ENCODE peak calls at places on chromosomes 12 and 14, in four cellular contexts. One of them, this sample, is unnamed.

GRCh38 chr12:130619378-130619970 is 96.6 kb downstream of the RIMBP2 start:
- DNase-seq in DND-41: no peak
- DNase-seq in H54: no peak
- DNase-seq in stimulated activated effector memory CD8-positive, alpha-beta T cell treated with anti-CD3 and anti-CD28 coated beads, Interleukin-12 subunit alpha, Interleukin-12 subunit beta, amount 100 ng/mL, for 72 hours: no peak
- DNase-seq in this sample: no peak

GRCh38 chr14:34072921-34073320 is 122.0 kb upstream of the EGLN3 start:
- DNase-seq in DND-41: no peak
- DNase-seq in stimulated activated effector memory CD8-positive, alpha-beta T cell treated with anti-CD3 and anti-CD28 coated beads, Interleukin-12 subunit alpha, Interleukin-12 subunit beta, amount 100 ng/mL, for 72 hours: no peak
- DNase-seq in H54: no peak
- DNase-seq in this sample: no peak

GRCh38 chr14:50603565-50603964 is 43.6 kb downstream of the ATL1 start:
- DNase-seq in DND-41: no peak
- DNase-seq in stimulated activated effector memory CD8-positive, alpha-beta T cell treated with anti-CD3 and anti-CD28 coated beads, Interleukin-12 subunit alpha, Interleukin-12 subunit beta, amount 100 ng/mL, for 72 hours: no peak
- DNase-seq in H54: no peak
- DNase-seq in this sample: no peak

GRCh38 chr12:26642361-26642760 is 190.6 kb downstream of the ITPR2 start:
- DNase-seq in stimulated activated effector memory CD8-positive, alpha-beta T cell treated with anti-CD3 and anti-CD28 coated beads, Interleukin-12 subunit alpha, Interleukin-12 subunit beta, amount 100 ng/mL, for 72 hours: no peak
- DNase-seq in DND-41: no peak
- DNase-seq in H54: no peak
- DNase-seq in this sample: no peak

GRCh38 chr14:69741055-69741454 is 25.9 kb upstream of the SRSF5 start:
- DNase-seq in stimulated activated effector memory CD8-positive, alpha-beta T cell treated with anti-CD3 and anti-CD28 coated beads, Interleukin-12 subunit alpha, Interleukin-12 subunit beta, amount 100 ng/mL, for 72 hours: no peak
- DNase-seq in DND-41: no peak
- DNase-seq in H54: no peak
- DNase-seq in this sample: no peak

GRCh38 chr12:2488131-2488530 is 306.6 kb upstream of the FKBP4 start:
- DNase-seq in stimulated activated effector memory CD8-positive, alpha-beta T cell treated with anti-CD3 and anti-CD28 coated beads, Interleukin-12 subunit alpha, Interleukin-12 subunit beta, amount 100 ng/mL, for 72 hours: no peak
- DNase-seq in H54: no peak
- DNase-seq in DND-41: no peak
- DNase-seq in this sample: no peak

GRCh38 chr12:124571556-124571955 is 4.1 kb upstream of the NCOR2 start:
- DNase-seq in H54: no peak
- DNase-seq in DND-41: no peak
- DNase-seq in stimulated activated effector memory CD8-positive, alpha-beta T cell treated with anti-CD3 and anti-CD28 coated beads, Interleukin-12 subunit alpha, Interleukin-12 subunit beta, amount 100 ng/mL, for 72 hours: no peak
- DNase-seq in this sample: no peak

GRCh38 chr12:30959778-30960177 is 33.2 kb downstream of the TSPAN11 start:
- DNase-seq in H54: no peak
- DNase-seq in DND-41: no peak
- DNase-seq in stimulated activated effector memory CD8-positive, alpha-beta T cell treated with anti-CD3 and anti-CD28 coated beads, Interleukin-12 subunit alpha, Interleukin-12 subunit beta, amount 100 ng/mL, for 72 hours: no peak
- DNase-seq in this sample: no peak

GRCh38 chr12:16585781-16586180 is 20.2 kb downstream of the LMO3 start:
- DNase-seq in stimulated activated effector memory CD8-positive, alpha-beta T cell treated with anti-CD3 and anti-CD28 coated beads, Interleukin-12 subunit alpha, Interleukin-12 subunit beta, amount 100 ng/mL, for 72 hours: no peak
- DNase-seq in H54: no peak
- DNase-seq in DND-41: no peak
- DNase-seq in this sample: no peak

GRCh38 chr12:109821968-109822367 is 11.2 kb downstream of the TRPV4 start:
- DNase-seq in stimulated activated effector memory CD8-positive, alpha-beta T cell treated with anti-CD3 and anti-CD28 coated beads, Interleukin-12 subunit alpha, Interleukin-12 subunit beta, amount 100 ng/mL, for 72 hours: no peak
- DNase-seq in DND-41: no peak
- DNase-seq in H54: no peak
- DNase-seq in this sample: no peak

GRCh38 chr12:40170593-40170992 is 54.2 kb upstream of the LRRK2 start:
- DNase-seq in stimulated activated effector memory CD8-positive, alpha-beta T cell treated with anti-CD3 and anti-CD28 coated beads, Interleukin-12 subunit alpha, Interleukin-12 subunit beta, amount 100 ng/mL, for 72 hours: no peak
- DNase-seq in DND-41: no peak
- DNase-seq in H54: no peak
- DNase-seq in this sample: no peak

GRCh38 chr14:23052182-23052623 is 5.1 kb downstream of the CDH24 start:
- DNase-seq in stimulated activated effector memory CD8-positive, alpha-beta T cell treated with anti-CD3 and anti-CD28 coated beads, Interleukin-12 subunit alpha, Interleukin-12 subunit beta, amount 100 ng/mL, for 72 hours: no peak
- DNase-seq in H54: no peak
- DNase-seq in DND-41: no peak
- DNase-seq in this sample: no peak

GRCh38 chr14:52850520-52850919 is 59.1 kb upstream of the GNPNAT1 start:
- DNase-seq in DND-41: no peak
- DNase-seq in H54: no peak
- DNase-seq in stimulated activated effector memory CD8-positive, alpha-beta T cell treated with anti-CD3 and anti-CD28 coated beads, Interleukin-12 subunit alpha, Interleukin-12 subunit beta, amount 100 ng/mL, for 72 hours: no peak
- DNase-seq in this sample: no peak

GRCh38 chr12:108156717-108157116 is 27.6 kb downstream of the WSCD2 start:
- DNase-seq in stimulated activated effector memory CD8-positive, alpha-beta T cell treated with anti-CD3 and anti-CD28 coated beads, Interleukin-12 subunit alpha, Interleukin-12 subunit beta, amount 100 ng/mL, for 72 hours: no peak
- DNase-seq in H54: no peak
- DNase-seq in DND-41: no peak
- DNase-seq in this sample: no peak

GRCh38 chr12:56081393-56082347 is 1.7 kb downstream of the ERBB3 start:
- DNase-seq in stimulated activated effector memory CD8-positive, alpha-beta T cell treated with anti-CD3 and anti-CD28 coated beads, Interleukin-12 subunit alpha, Interleukin-12 subunit beta, amount 100 ng/mL, for 72 hours: no peak
- DNase-seq in DND-41: no peak
- DNase-seq in H54: no peak
- DNase-seq in this sample: no peak

GRCh38 chr12:94636462-94637085 is 13.8 kb downstream of the TMCC3 start:
- DNase-seq in stimulated activated effector memory CD8-positive, alpha-beta T cell treated with anti-CD3 and anti-CD28 coated beads, Interleukin-12 subunit alpha, Interleukin-12 subunit beta, amount 100 ng/mL, for 72 hours: no peak
- DNase-seq in H54: no peak
- DNase-seq in DND-41: no peak
- DNase-seq in this sample: no peak

GRCh38 chr12:68893741-68894140 is 39.2 kb downstream of the CPM start:
- DNase-seq in stimulated activated effector memory CD8-positive, alpha-beta T cell treated with anti-CD3 and anti-CD28 coated beads, Interleukin-12 subunit alpha, Interleukin-12 subunit beta, amount 100 ng/mL, for 72 hours: no peak
- DNase-seq in DND-41: no peak
- DNase-seq in H54: no peak
- DNase-seq in this sample: no peak

GRCh38 chr14:75363570-75364227 is 64.1 kb upstream of the JDP2 start:
- DNase-seq in stimulated activated effector memory CD8-positive, alpha-beta T cell treated with anti-CD3 and anti-CD28 coated beads, Interleukin-12 subunit alpha, Interleukin-12 subunit beta, amount 100 ng/mL, for 72 hours: no peak
- DNase-seq in H54: no peak
- DNase-seq in DND-41: no peak
- DNase-seq in this sample: no peak

GRCh38 chr14:32382704-32383103 is 53.6 kb downstream of the AKAP6 start:
- DNase-seq in H54: no peak
- DNase-seq in DND-41: no peak
- DNase-seq in stimulated activated effector memory CD8-positive, alpha-beta T cell treated with anti-CD3 and anti-CD28 coated beads, Interleukin-12 subunit alpha, Interleukin-12 subunit beta, amount 100 ng/mL, for 72 hours: no peak
- DNase-seq in this sample: no peak

GRCh38 chr12:54650884-54651283 is 2.7 kb upstream of the DCD start:
- DNase-seq in stimulated activated effector memory CD8-positive, alpha-beta T cell treated with anti-CD3 and anti-CD28 coated beads, Interleukin-12 subunit alpha, Interleukin-12 subunit beta, amount 100 ng/mL, for 72 hours: no peak
- DNase-seq in DND-41: no peak
- DNase-seq in H54: no peak
- DNase-seq in this sample: no peak

GRCh38 chr14:24986206-24986893 is 63.6 kb downstream of the STXBP6 start:
- DNase-seq in stimulated activated effector memory CD8-positive, alpha-beta T cell treated with anti-CD3 and anti-CD28 coated beads, Interleukin-12 subunit alpha, Interleukin-12 subunit beta, amount 100 ng/mL, for 72 hours: no peak
- DNase-seq in DND-41: no peak
- DNase-seq in H54: no peak
- DNase-seq in this sample: peak; percentile 98

GRCh38 chr14:80108430-80108829 is 102.9 kb downstream of the DIO2 start:
- DNase-seq in H54: no peak
- DNase-seq in DND-41: no peak
- DNase-seq in stimulated activated effector memory CD8-positive, alpha-beta T cell treated with anti-CD3 and anti-CD28 coated beads, Interleukin-12 subunit alpha, Interleukin-12 subunit beta, amount 100 ng/mL, for 72 hours: no peak
- DNase-seq in this sample: no peak

GRCh38 chr12:6735448-6736191 is 11.8 kb downstream of the COPS7A start:
- DNase-seq in DND-41: no peak
- DNase-seq in H54: peak; percentile 39
- DNase-seq in stimulated activated effector memory CD8-positive, alpha-beta T cell treated with anti-CD3 and anti-CD28 coated beads, Interleukin-12 subunit alpha, Interleukin-12 subunit beta, amount 100 ng/mL, for 72 hours: no peak
- DNase-seq in this sample: peak; percentile 90

GRCh38 chr14:73612339-73613045 is at the start of gene ACOT6:
- DNase-seq in stimulated activated effector memory CD8-positive, alpha-beta T cell treated with anti-CD3 and anti-CD28 coated beads, Interleukin-12 subunit alpha, Interleukin-12 subunit beta, amount 100 ng/mL, for 72 hours: peak; percentile 75
- DNase-seq in H54: peak; percentile 85
- DNase-seq in DND-41: peak; percentile 67
- DNase-seq in this sample: peak; percentile 55

GRCh38 chr12:122423258-122424165 is 1.0 kb upstream of the CLIP1 start:
- DNase-seq in stimulated activated effector memory CD8-positive, alpha-beta T cell treated with anti-CD3 and anti-CD28 coated beads, Interleukin-12 subunit alpha, Interleukin-12 subunit beta, amount 100 ng/mL, for 72 hours: no peak
- DNase-seq in H54: no peak
- DNase-seq in DND-41: no peak
- DNase-seq in this sample: peak; percentile 55